ENCODE peak calls at places on chromosomes 1 and 21, in four cellular contexts. A is HepG2, I is Panc1, Q is K562. F is an unnamed sample.

GRCh38 chr1:58881471-58881994 is 97.7 kb upstream of the JUN start:
- DNase-seq in A (peak), I (no peak), Q (peak), F (peak)

GRCh38 chr21:8997011-8997440 is 1524.4 kb upstream of the TPTE start:
- DNase-seq in A (peak), I (peak), Q (no peak), F (no peak)

GRCh38 chr1:30446508-30446907 is 276.9 kb downstream of the MATN1 start:
- DNase-seq in A (no peak), I (no peak), Q (no peak), F (no peak)

GRCh38 chr21:45223236-45223992 is 64.3 kb downstream of the POFUT2 start:
- DNase-seq in A (no peak), I (no peak), Q (no peak), F (no peak)

GRCh38 chr21:35204850-35205564 is 155.9 kb upstream of the RUNX1 start:
- DNase-seq in A (no peak), I (no peak), Q (peak), F (no peak)

GRCh38 chr21:28454978-28455600 is 537.6 kb downstream of the LTN1 start:
- DNase-seq in A (no peak), I (no peak), Q (no peak), F (no peak)

GRCh38 chr1:85433096-85433495 is 31.9 kb downstream of the DDAH1 start:
- DNase-seq in A (no peak), I (no peak), Q (no peak), F (no peak)

GRCh38 chr21:42674351-42674940 is 21.0 kb downstream of the PDE9A start:
- DNase-seq in A (no peak), I (no peak), Q (peak), F (no peak)

GRCh38 chr1:30537279-30537678 is 186.1 kb downstream of the MATN1 start:
- DNase-seq in A (no peak), I (no peak), Q (no peak), F (no peak)

GRCh38 chr1:224435318-224435763 is 744 bp upstream of the WDR26 start:
- DNase-seq in A (no peak), I (no peak), Q (peak), F (no peak)

GRCh38 chr1:42670425-42670824 is 11.8 kb upstream of the YBX1 start:
- DNase-seq in A (no peak), I (no peak), Q (no peak), F (no peak)

GRCh38 chr1:244163131-244163530 is 112.0 kb downstream of the ZBTB18 start:
- DNase-seq in A (no peak), I (no peak), Q (no peak), F (no peak)

GRCh38 chr1:83822206-83822605 is 176.7 kb downstream of the TTLL7 start:
- DNase-seq in A (no peak), I (no peak), Q (no peak), F (no peak)

GRCh38 chr1:222784371-222784770 is 30.5 kb upstream of the DISP1 start:
- DNase-seq in A (no peak), I (no peak), Q (no peak), F (no peak)

GRCh38 chr1:212700892-212701819 is 1.5 kb upstream of the BATF3 start:
- DNase-seq in A (no peak), I (peak), Q (peak), F (no peak)

GRCh38 chr1:78275906-78276690 is 214.7 kb upstream of the PTGFR start:
- DNase-seq in A (no peak), I (no peak), Q (no peak), F (no peak)

GRCh38 chr1:209485167-209485566 is 98.3 kb upstream of the CAMK1G start:
- DNase-seq in A (no peak), I (no peak), Q (no peak), F (no peak)

GRCh38 chr1:46530791-46531409 is 20.5 kb downstream of the KNCN start:
- DNase-seq in A (no peak), I (no peak), Q (no peak), F (no peak)

GRCh38 chr1:82632164-82632563 is 831.4 kb downstream of the ADGRL2 start:
- DNase-seq in A (no peak), I (no peak), Q (no peak), F (peak)

GRCh38 chr1:204150702-204151561 is 912 bp downstream of the ETNK2 start:
- DNase-seq in A (no peak), I (no peak), Q (no peak), F (no peak)

GRCh38 chr21:35226302-35226701 is 177.2 kb upstream of the RUNX1 start:
- DNase-seq in A (peak), I (no peak), Q (no peak), F (no peak)

GRCh38 chr1:153395136-153395685 is 4.3 kb upstream of the S100A8 start:
- DNase-seq in A (no peak), I (no peak), Q (no peak), F (no peak)

GRCh38 chr1:198169704-198170103 is 12.9 kb downstream of the NEK7 start:
- DNase-seq in A (no peak), I (no peak), Q (no peak), F (no peak)

GRCh38 chr21:46005481-46005881 is 23.9 kb downstream of the COL6A1 start:
- DNase-seq in A (no peak), I (no peak), Q (no peak), F (no peak)

GRCh38 chr1:224503161-224504118 is 68.8 kb upstream of the WDR26 start:
- DNase-seq in A (peak), I (no peak), Q (peak), F (no peak)

GRCh38 chr1:60184521-60184920 is 111.0 kb upstream of the C1orf87 start:
- DNase-seq in A (no peak), I (no peak), Q (no peak), F (no peak)

GRCh38 chr1:174990382-174990999 is 9.3 kb upstream of the CACYBP start:
- DNase-seq in A (peak), I (peak), Q (no peak), F (no peak)

GRCh38 chr1:184022651-184023050 is 14.9 kb downstream of the COLGALT2 start:
- DNase-seq in A (no peak), I (no peak), Q (no peak), F (no peak)

GRCh38 chr1:17745564-17745955 is 9.6 kb upstream of the ACTL8 start:
- DNase-seq in A (no peak), I (no peak), Q (no peak), F (no peak)

GRCh38 chr1:221712776-221713431 is 29.0 kb downstream of the DUSP10 start:
- DNase-seq in A (no peak), I (no peak), Q (no peak), F (no peak)

GRCh38 chr1:32901823-32902534 is 790 bp upstream of the TMEM54 start:
- DNase-seq in A (no peak), I (no peak), Q (no peak), F (no peak)

GRCh38 chr1:183203094-183203493 is 17.0 kb downstream of the LAMC2 start:
- DNase-seq in A (no peak), I (no peak), Q (no peak), F (no peak)

GRCh38 chr1:201291917-201292316 is 8.6 kb downstream of the PKP1 start:
- DNase-seq in A (no peak), I (no peak), Q (no peak), F (no peak)
- TF ChIP-seq TCF7L2 in A (no peak), I (peak), Q (no peak), F (peak)

GRCh38 chr1:11797525-11798216 is 8.1 kb downstream of the MTHFR start:
- DNase-seq in A (no peak), I (no peak), Q (peak), F (no peak)
- TF ChIP-seq TCF7L2 in A (no peak), I (no peak), Q (no peak), F (no peak)

GRCh38 chr21:31877558-31877957 is 4.7 kb downstream of the HUNK start:
- DNase-seq in A (no peak), I (no peak), Q (no peak), F (no peak)
- TF ChIP-seq TCF7L2 in A (no peak), I (no peak), Q (no peak), F (no peak)

DNA sequence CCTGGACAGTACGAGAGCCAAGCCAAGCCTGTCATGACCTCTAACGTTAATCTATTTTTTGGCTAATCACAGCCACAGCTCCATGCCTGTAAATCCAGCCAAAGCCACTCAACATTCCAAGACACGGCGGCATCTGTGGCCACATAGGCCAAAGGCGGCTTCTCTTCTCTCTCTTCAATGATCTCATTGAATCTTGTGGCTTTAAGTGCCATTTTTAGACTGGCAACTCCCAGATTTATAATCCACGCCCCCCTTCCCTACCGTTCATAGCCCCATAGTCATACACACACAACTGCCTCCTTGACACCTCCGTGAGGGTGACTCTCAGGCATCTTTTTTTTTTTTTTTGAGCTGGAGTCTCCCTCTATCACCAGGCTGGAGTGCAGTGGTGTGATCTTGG is 5.7 kb upstream of the SELENON start:
- DNase-seq in A (no peak), I (no peak), Q (no peak), F (no peak)
- TF ChIP-seq TCF7L2 in A (no peak), I (no peak), Q (no peak), F (no peak)

GRCh38 chr1:113616201-113616600 is 143.1 kb downstream of the PHTF1 start:
- DNase-seq in A (no peak), I (no peak), Q (no peak), F (no peak)
- TF ChIP-seq TCF7L2 in A (no peak), I (no peak), Q (no peak), F (no peak)

GRCh38 chr1:19495816-19496528 is 10.6 kb upstream of the CAPZB start:
- DNase-seq in A (no peak), I (no peak), Q (no peak), F (no peak)
- TF ChIP-seq TCF7L2 in A (no peak), I (no peak), Q (no peak), F (no peak)

DNA sequence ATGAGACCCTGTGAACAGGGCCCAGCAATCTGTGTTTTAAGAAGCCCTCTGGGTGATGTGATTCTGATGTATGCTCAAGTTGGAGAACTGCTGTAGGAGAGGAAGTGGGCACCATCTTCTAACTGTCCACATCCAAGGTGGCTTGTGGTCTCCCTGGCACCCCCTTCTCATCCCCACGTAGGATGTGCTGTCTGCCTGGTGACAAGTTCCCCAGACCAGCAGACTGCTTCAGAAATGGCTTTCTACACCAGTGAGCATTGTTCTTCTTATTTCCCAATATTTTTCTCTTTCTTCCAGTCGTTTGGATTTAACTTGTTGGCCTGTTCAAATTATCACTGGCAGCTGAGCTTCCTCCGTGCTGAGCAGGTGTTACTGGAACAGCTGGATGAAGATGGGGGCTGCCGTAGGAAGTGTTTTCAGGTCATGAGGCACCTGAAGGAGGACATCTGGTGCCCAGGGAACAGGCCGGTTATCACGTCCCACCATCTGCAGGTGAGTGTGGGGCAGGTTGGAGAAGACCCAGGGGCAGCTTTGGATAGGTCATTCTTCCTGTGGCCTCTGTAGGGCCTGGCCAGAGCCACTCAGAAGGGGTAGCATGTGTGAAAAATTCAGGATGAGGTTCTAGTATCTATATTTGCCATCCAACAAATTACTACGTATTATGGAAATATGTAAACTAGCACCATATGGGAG is 16.8 kb downstream of the MAB21L3 start:
- DNase-seq in A (no peak), I (no peak), Q (no peak), F (no peak)
- TF ChIP-seq TCF7L2 in A (no peak), I (no peak), Q (no peak), F (no peak)

GRCh38 chr1:27725374-27726172 is at the start of gene FAM76A:
- DNase-seq in A (peak), I (peak), Q (peak), F (peak)

GRCh38 chr1:27727126-27727525 is 1.4 kb downstream of the FAM76A start:
- DNase-seq in A (no peak), I (no peak), Q (no peak), F (no peak)

GRCh38 chr1:27724961-27725373 is 794 bp upstream of the FAM76A start:
- DNase-seq in A (peak), I (no peak), Q (peak), F (no peak)

DNA sequence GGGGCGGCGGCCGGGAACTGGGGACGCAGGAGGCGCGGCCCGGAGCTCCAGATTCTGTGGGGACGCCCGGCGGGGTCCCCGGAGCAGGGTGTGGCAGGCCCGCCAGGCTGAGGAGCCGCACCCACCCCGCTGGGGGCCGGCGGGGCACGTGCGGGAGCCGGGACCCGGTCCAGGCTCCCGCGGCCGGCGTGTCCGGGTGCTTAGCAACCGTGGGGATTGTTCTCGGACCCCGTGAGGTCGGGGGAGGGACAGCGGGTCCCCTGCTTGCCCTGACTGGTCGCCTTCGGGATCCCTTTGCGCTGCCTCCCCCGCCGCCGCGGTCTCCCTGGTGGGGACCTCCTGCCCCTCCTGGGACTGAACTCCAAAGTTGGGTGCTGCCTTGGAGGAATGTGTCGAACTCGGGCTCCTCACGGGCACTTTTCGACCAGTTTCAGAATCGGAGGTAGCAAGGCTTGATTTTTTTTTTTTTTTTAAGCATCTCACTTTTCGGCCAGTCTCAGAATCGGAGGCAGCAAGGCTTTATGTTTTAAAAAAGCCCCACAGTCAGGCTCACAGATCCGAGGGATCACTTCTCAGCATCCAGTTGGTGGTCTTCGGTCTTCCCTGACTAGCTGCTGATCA is 522 bp downstream of the FAM76A start:
- DNase-seq in A (peak), I (no peak), Q (peak), F (peak)
- TF ChIP-seq TCF7L2 in A (no peak), I (no peak), Q (no peak), F (no peak)

F was measured in HCT116.